ENCODE peak calls at places on chromosomes 12 and 14, in nine cellular contexts. N is Ammon's horn, E is kidney, I is hypothalamus, T is psoas muscle, A is left ventricle myocardium superior, D is RPMI7951, F is GM03348, M is hepatic stellate cell. H is an unnamed sample.

GRCh38 chr12:81759215-81759991 is at the start of gene PPFIA2:
- DNase-seq in I (peak), M (peak), N (peak), E (peak), D (peak), A (peak), T (peak), F (peak), H (no peak)

GRCh38 chr12:131920157-131920508 is 8.9 kb upstream of the PUS1 start:
- DNase-seq in D (no peak), M (no peak), I (no peak), T (no peak), F (no peak), E (no peak), A (no peak), N (no peak), H (no peak)

GRCh38 chr14:24734917-24735500 is 101.0 kb upstream of the GZMB start:
- DNase-seq in T (no peak), I (peak), D (peak), M (no peak), E (no peak), A (peak), N (peak), F (peak), H (no peak)

GRCh38 chr14:80955434-80955939 is at the start of gene TSHR:
- DNase-seq in I (no peak), A (no peak), M (peak), E (peak), D (no peak), N (no peak), T (no peak), F (no peak), H (no peak)

GRCh38 chr12:92539966-92540791 is 162.6 kb upstream of the PLEKHG7 start:
- DNase-seq in T (peak), E (peak), I (no peak), A (peak), D (no peak), F (no peak), M (no peak), N (peak), H (no peak)

GRCh38 chr12:127987199-127987901 is 279.6 kb upstream of the TMEM132C start:
- DNase-seq in D (peak), A (no peak), T (no peak), M (peak), F (peak), I (no peak), E (no peak), N (no peak), H (no peak)

GRCh38 chr14:61953602-61954001 is 191.4 kb downstream of the SNAPC1 start:
- DNase-seq in A (no peak), I (no peak), N (no peak), M (no peak), T (no peak), F (no peak), D (no peak), E (no peak), H (no peak)

GRCh38 chr14:56487761-56488160 is 91.8 kb upstream of the TMEM260 start:
- DNase-seq in I (no peak), T (no peak), D (peak), A (no peak), F (no peak), E (no peak), N (no peak), M (no peak), H (no peak)

GRCh38 chr12:11761869-11762567 is 112.5 kb downstream of the ETV6 start:
- DNase-seq in I (no peak), D (no peak), M (no peak), E (no peak), A (no peak), F (no peak), N (no peak), T (no peak), H (no peak)